ENCODE peak calls at places on chromosomes 5 and 9, in six cellular contexts. D, Q, A, K, X and M are unnamed samples.

GRCh38 chr5:120096413-120096812 is 367.7 kb upstream of the PRR16 start:
- DNase-seq in Q (no peak), A (no peak), K (no peak), X (no peak), D (no peak), M (no peak)

GRCh38 chr5:35963381-35963843 is 25.0 kb upstream of the CAPSL start:
- DNase-seq in K (peak; percentile 48), Q (no peak), D (peak; percentile 10), A (no peak), X (no peak), M (peak; percentile 38)

GRCh38 chr9:137694962-137695875 is 76.4 kb downstream of the EHMT1 start:
- DNase-seq in A (peak; percentile 54), Q (peak; percentile 64), X (no peak), D (peak; percentile 79), K (peak; percentile 77), M (peak; percentile 38)

GRCh38 chr9:108519417-108519816 is 336.4 kb downstream of the ACTL7B start:
- DNase-seq in D (no peak), X (no peak), K (no peak), A (no peak), Q (no peak), M (no peak)

GRCh38 chr9:95311956-95312355 is 5.6 kb downstream of the FANCC start:
- DNase-seq in K (no peak), Q (no peak), A (no peak), D (no peak), X (no peak), M (no peak)

GRCh38 chr5:25716680-25717079 is 1071.9 kb upstream of the CDH10 start:
- DNase-seq in Q (no peak), K (no peak), A (no peak), D (no peak), X (no peak), M (no peak)

GRCh38 chr9:123102380-123103113 is 69.1 kb downstream of the GPR21 start:
- DNase-seq in A (no peak), X (no peak), K (no peak), Q (no peak), D (no peak), M (no peak)

GRCh38 chr5:107589520-107590193 is 81.1 kb downstream of the EFNA5 start:
- DNase-seq in D (no peak), K (no peak), Q (no peak), X (no peak), A (no peak), M (no peak)

GRCh38 chr9:136178061-136178772 is 26.7 kb downstream of the LHX3 start:
- DNase-seq in D (peak; percentile 64), Q (no peak), A (no peak), X (no peak), K (no peak), M (no peak)

GRCh38 chr9:95722141-95722540 is 153.3 kb upstream of the ERCC6L2 start:
- DNase-seq in D (no peak), X (no peak), A (no peak), K (no peak), Q (no peak), M (no peak)

GRCh38 chr9:110521211-110521610 is 58.3 kb downstream of the SVEP1 start:
- DNase-seq in D (no peak), K (no peak), A (no peak), X (no peak), Q (no peak), M (no peak)

GRCh38 chr9:110316255-110316921 is 21.3 kb downstream of the TXNDC8 start:
- DNase-seq in X (no peak), Q (no peak), D (no peak), K (no peak), A (no peak), M (peak; percentile 82)

GRCh38 chr5:142388696-142389095 is 63.9 kb upstream of the SPRY4 start:
- DNase-seq in Q (peak; percentile 16), X (no peak), K (peak; percentile 52), D (no peak), A (no peak), M (peak; percentile 32)

GRCh38 chr5:65172486-65173129 is 309.1 kb downstream of the ADAMTS6 start:
- DNase-seq in D (no peak), X (peak; percentile 48), K (no peak), A (no peak), Q (no peak), M (no peak)

GRCh38 chr9:33129251-33129885 is 37.8 kb downstream of the B4GALT1 start:
- DNase-seq in D (no peak), K (no peak), A (no peak), Q (no peak), X (no peak), M (no peak)

GRCh38 chr5:160133071-160133917 is 14.0 kb upstream of the PWWP2A start:
- DNase-seq in Q (no peak), X (no peak), A (peak; percentile 25), D (no peak), K (peak; percentile 12), M (no peak)

GRCh38 chr9:113520109-113520642 is 56.6 kb downstream of the RGS3 start:
- DNase-seq in X (peak; percentile 82), K (no peak), D (no peak), A (no peak), Q (no peak), M (no peak)

GRCh38 chr5:6736524-6737042 is 23.4 kb downstream of the TENT4A start:
- DNase-seq in A (no peak), Q (no peak), K (no peak), X (no peak), D (no peak), M (no peak)

GRCh38 chr5:68282001-68282400 is 66.4 kb downstream of the PIK3R1 start:
- DNase-seq in A (no peak), K (no peak), Q (no peak), X (no peak), D (no peak), M (no peak)

GRCh38 chr5:9104576-9105339 is 441.1 kb downstream of the SEMA5A start:
- DNase-seq in K (no peak), D (no peak), Q (no peak), A (no peak), X (no peak), M (no peak)

GRCh38 chr5:15525679-15526275 is 25.8 kb downstream of the FBXL7 start:
- DNase-seq in X (no peak), K (no peak), D (no peak), Q (no peak), A (no peak), M (no peak)

GRCh38 chr5:112681481-112681908 is 56.2 kb upstream of the APC start:
- DNase-seq in X (peak; percentile 55), A (no peak), Q (no peak), D (no peak), K (no peak), M (no peak)

GRCh38 chr9:91560301-91560700 is 136.7 kb upstream of the NFIL3 start:
- DNase-seq in K (no peak), Q (no peak), A (no peak), X (no peak), D (no peak), M (no peak)

GRCh38 chr5:6158974-6159863 is 219.1 kb downstream of the MED10 start:
- DNase-seq in Q (peak; percentile 12), K (no peak), A (no peak), D (no peak), X (no peak), M (no peak)

GRCh38 chr5:1782385-1783213 is 17.0 kb downstream of the MRPL36 start:
- DNase-seq in Q (no peak), A (no peak), K (no peak), X (no peak), D (no peak), M (no peak)

DNA sequence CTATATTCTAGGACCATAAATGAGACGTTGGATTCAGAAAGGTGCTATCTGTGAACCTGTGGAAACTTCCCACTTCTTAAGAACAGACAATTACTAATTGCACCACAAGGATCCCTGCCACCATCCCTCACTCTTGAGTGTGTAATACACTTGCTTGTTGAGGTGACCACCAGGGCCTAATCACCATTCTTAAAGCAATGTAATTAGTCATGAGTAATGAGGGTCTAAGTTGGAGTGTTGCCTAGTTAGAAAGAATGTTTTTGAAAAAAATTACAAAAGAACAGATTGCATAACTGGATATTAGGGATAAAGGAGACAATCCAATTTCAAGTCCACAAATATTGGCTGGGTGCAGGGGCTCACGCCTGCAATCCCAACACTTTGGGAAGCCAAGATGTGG is 56.9 kb upstream of the TRIO start:
- DNase-seq in K (no peak), Q (no peak), A (no peak), X (no peak), D (no peak), M (no peak)
- TF ChIP-seq GABPA in K (no peak), Q (no peak), A (no peak), X (no peak), D (no peak), M (no peak)

GRCh38 chr5:138372225-138372624 is 19.7 kb downstream of the KDM3B start:
- DNase-seq in K (no peak), Q (no peak), D (no peak), X (no peak), A (no peak), M (no peak)

GRCh38 chr5:138369249-138369648 is 16.8 kb downstream of the KDM3B start:
- DNase-seq in A (no peak), K (no peak), X (no peak), D (no peak), Q (no peak), M (peak; percentile 10)

GRCh38 chr5:138371454-138371853 is 19.0 kb downstream of the KDM3B start:
- DNase-seq in X (no peak), A (no peak), K (no peak), Q (no peak), D (no peak), M (no peak)

GRCh38 chr5:138369706-138370105 is 17.2 kb downstream of the KDM3B start:
- DNase-seq in X (no peak), K (no peak), Q (no peak), A (no peak), D (no peak), M (peak; percentile 35)

DNA sequence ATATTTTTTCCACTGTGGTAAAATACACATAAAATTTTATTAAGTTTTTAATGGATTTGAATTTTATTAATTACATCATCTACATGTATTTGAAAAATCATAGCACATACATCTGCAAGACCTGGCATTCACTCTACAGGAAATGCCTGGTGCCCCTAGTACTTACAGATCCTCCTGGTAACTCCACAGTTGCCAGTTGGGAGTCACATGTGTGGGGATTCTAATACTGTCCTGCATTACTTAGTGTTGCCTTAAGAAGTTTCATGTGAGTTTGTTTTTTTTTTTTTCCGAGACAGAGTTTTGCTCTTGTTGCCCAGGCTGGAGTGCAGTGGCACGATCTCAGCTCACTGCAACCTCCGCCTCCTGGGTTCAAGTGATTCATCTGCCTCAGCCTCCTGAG is 18.1 kb downstream of the KDM3B start:
- DNase-seq in X (no peak), Q (no peak), K (no peak), D (no peak), A (no peak), M (no peak)
- TF ChIP-seq GABPA in X (no peak), Q (no peak), K (no peak), D (no peak), A (no peak), M (no peak)

GRCh38 chr5:77168187-77168883 is 42.1 kb upstream of the PDE8B start:
- DNase-seq in D (no peak), K (no peak), X (no peak), Q (no peak), A (no peak), M (no peak)
- TF ChIP-seq GABPA in D (no peak), K (no peak), X (no peak), Q (no peak), A (no peak), M (no peak)

DNA sequence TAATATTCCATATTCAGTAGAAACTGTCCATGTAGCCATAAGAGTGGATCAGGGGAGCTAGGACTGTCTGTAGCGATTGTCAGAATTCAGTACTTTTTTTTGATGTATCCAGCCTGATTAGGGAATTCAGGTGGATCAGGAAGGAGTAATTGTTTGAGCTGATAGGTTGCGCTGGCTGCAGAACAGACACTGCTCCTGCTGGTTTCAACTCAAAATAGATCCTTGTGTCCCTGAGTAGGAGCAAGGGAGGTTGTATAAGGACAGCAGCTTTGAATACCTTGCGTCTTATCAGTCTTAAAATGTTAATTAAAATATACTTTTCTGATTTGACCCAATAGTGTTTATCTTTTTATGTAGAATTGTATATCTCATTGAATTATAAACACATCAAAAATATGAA is 229.6 kb downstream of the KDM4C start:
- DNase-seq in D (no peak), Q (no peak), X (no peak), K (no peak), A (no peak), M (no peak)
- TF ChIP-seq GABPA in D (no peak), Q (no peak), X (no peak), K (no peak), A (no peak), M (no peak)